ENCODE peak calls at places on chromosomes 6 and 20, in eight cellular contexts. I, J, C, P, O, S, G and Q are unnamed samples.

GRCh38 chr6:14276667-14277404 is 159.3 kb downstream of the CD83 start:
- DNase-seq in I (no peak), J (peak), C (no peak), P (no peak), O (peak), S (no peak), G (no peak), Q (no peak)

GRCh38 chr6:26140254-26140966 is 53.2 kb downstream of the HFE start:
- DNase-seq in I (no peak), J (no peak), C (no peak), P (no peak), O (no peak), S (no peak), G (no peak), Q (no peak)

GRCh38 chr6:3819161-3820110 is 29.7 kb upstream of the FAM50B start:
- DNase-seq in I (no peak), J (no peak), C (no peak), P (no peak), O (no peak), S (no peak), G (no peak), Q (no peak)

GRCh38 chr6:75207211-75207984 is 1.5 kb upstream of the COL12A1 start:
- DNase-seq in I (no peak), J (no peak), C (no peak), P (no peak), O (no peak), S (peak), G (no peak), Q (peak)

GRCh38 chr6:71533939-71534379 is 245.3 kb downstream of the OGFRL1 start:
- DNase-seq in I (no peak), J (no peak), C (no peak), P (no peak), O (no peak), S (no peak), G (no peak), Q (no peak)

GRCh38 chr20:3090565-3090964 is 6.0 kb upstream of the AVP start:
- DNase-seq in I (no peak), J (no peak), C (no peak), P (no peak), O (peak), S (no peak), G (no peak), Q (no peak)

GRCh38 chr6:142476446-142476845 is 174.6 kb downstream of the ADGRG6 start:
- DNase-seq in I (no peak), J (no peak), C (no peak), P (no peak), O (no peak), S (no peak), G (no peak), Q (no peak)

GRCh38 chr20:47272893-47273590 is 83.5 kb downstream of the ZMYND8 start:
- DNase-seq in I (peak), J (peak), C (no peak), P (peak), O (peak), S (peak), G (no peak), Q (no peak)

GRCh38 chr6:96923871-96924493 is 546 bp upstream of the KLHL32 start:
- DNase-seq in I (peak), J (no peak), C (no peak), P (no peak), O (no peak), S (no peak), G (no peak), Q (no peak)

GRCh38 chr6:48567016-48567415 is 456.0 kb upstream of the PTCHD4 start:
- DNase-seq in I (no peak), J (no peak), C (no peak), P (no peak), O (no peak), S (peak), G (no peak), Q (no peak)

GRCh38 chr6:122789862-122790739 is 1.0 kb downstream of the SMPDL3A start:
- DNase-seq in I (no peak), J (peak), C (no peak), P (no peak), O (no peak), S (no peak), G (no peak), Q (peak)

GRCh38 chr20:47318596-47319516 is 37.6 kb downstream of the ZMYND8 start:
- DNase-seq in I (peak), J (peak), C (peak), P (no peak), O (no peak), S (no peak), G (no peak), Q (peak)

GRCh38 chr6:88086792-88087191 is 39.2 kb downstream of the SPACA1 start:
- DNase-seq in I (no peak), J (no peak), C (no peak), P (no peak), O (no peak), S (no peak), G (no peak), Q (no peak)

GRCh38 chr20:4817230-4817671 is 95.5 kb downstream of the PRND start:
- DNase-seq in I (no peak), J (no peak), C (no peak), P (no peak), O (no peak), S (no peak), G (no peak), Q (no peak)

GRCh38 chr20:11229772-11230171 is 556.0 kb upstream of the JAG1 start:
- DNase-seq in I (no peak), J (peak), C (no peak), P (peak), O (no peak), S (peak), G (peak), Q (peak)

GRCh38 chr6:133067960-133068359 is 173.2 kb upstream of the EYA4 start:
- DNase-seq in I (no peak), J (no peak), C (no peak), P (no peak), O (no peak), S (no peak), G (no peak), Q (no peak)

GRCh38 chr6:108781419-108782110 is 66.7 kb upstream of the ARMC2 start:
- DNase-seq in I (peak), J (no peak), C (no peak), P (no peak), O (no peak), S (peak), G (no peak), Q (no peak)

GRCh38 chr6:20490591-20490990 is 43.7 kb upstream of the CDKAL1 start:
- DNase-seq in I (no peak), J (no peak), C (no peak), P (no peak), O (no peak), S (no peak), G (no peak), Q (no peak)

GRCh38 chr6:149336529-149336928 is 19.0 kb downstream of the TAB2 start:
- DNase-seq in I (no peak), J (no peak), C (no peak), P (no peak), O (peak), S (no peak), G (no peak), Q (no peak)

GRCh38 chr20:4545526-4545925 is 176.2 kb upstream of the PRND start:
- DNase-seq in I (no peak), J (no peak), C (no peak), P (no peak), O (no peak), S (no peak), G (no peak), Q (no peak)

GRCh38 chr6:31186052-31186734 is 15.7 kb upstream of the POU5F1 start:
- DNase-seq in I (no peak), J (peak), C (peak), P (no peak), O (no peak), S (no peak), G (no peak), Q (peak)

GRCh38 chr20:46205349-46205748 is 87.2 kb downstream of the CD40 start:
- DNase-seq in I (no peak), J (no peak), C (no peak), P (no peak), O (no peak), S (no peak), G (no peak), Q (no peak)
- H3K4me3 ChIP-seq in I (no peak), J (no peak), C (no peak), P (no peak), O (no peak), S (no peak), G (no peak), Q (no peak)

GRCh38 chr6:139257291-139257690 is 34.5 kb downstream of the TXLNB start:
- DNase-seq in I (no peak), J (no peak), C (no peak), P (no peak), O (no peak), S (no peak), G (no peak), Q (no peak)

GRCh38 chr6:139265512-139266190 is 26.1 kb downstream of the TXLNB start:
- DNase-seq in I (no peak), J (no peak), C (no peak), P (no peak), O (no peak), S (no peak), G (no peak), Q (no peak)

GRCh38 chr6:139257821-139258398 is 33.9 kb downstream of the TXLNB start:
- DNase-seq in I (no peak), J (no peak), C (no peak), P (no peak), O (no peak), S (no peak), G (no peak), Q (no peak)

DNA sequence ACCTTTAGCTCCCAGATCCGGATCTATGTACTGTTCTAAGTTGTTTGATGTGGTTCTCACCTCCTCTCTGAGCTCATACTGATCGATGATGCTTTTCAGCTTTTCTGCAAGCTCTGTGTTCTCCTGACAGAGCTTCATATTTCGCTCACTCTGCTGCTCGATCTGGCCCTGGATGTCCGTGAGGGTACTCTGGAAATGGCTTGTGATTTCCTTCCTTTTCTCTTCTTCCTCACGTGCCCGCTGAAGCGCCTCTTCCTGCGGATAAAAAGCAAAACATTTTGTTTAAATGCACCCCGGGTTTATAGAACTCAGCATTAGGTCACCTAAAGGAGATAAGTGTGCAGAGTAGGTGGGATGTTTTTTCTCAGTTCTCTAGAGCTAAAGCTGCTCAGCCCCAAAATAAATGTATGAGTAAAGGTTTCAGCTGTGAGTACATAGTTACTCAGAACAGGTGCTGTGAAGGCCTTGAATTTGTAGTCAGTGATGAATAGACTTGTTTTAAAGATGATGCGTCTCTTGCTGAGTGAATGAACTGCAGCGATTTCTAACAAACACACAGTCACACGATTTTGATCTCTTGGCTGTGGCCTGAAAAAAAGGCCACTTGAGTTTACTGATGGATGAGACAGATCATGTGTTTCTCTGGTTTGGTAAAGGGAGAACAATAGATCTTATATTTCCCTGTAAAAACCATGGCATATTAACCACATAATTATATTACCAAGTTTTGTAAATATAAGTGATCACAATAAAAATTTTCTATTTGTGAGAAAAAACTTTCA is 29.1 kb downstream of the TXLNB start:
- DNase-seq in I (no peak), J (no peak), C (no peak), P (no peak), O (peak), S (no peak), G (no peak), Q (no peak)
- H3K4me3 ChIP-seq in I (no peak), J (no peak), C (no peak), P (no peak), O (no peak), S (no peak), G (no peak), Q (no peak)

GRCh38 chr20:32110727-32111126 is 1.2 kb downstream of the TM9SF4 start:
- DNase-seq in I (no peak), J (no peak), C (no peak), P (no peak), O (no peak), S (no peak), G (no peak), Q (no peak)

GRCh38 chr20:32111287-32111686 is 1.8 kb downstream of the TM9SF4 start:
- DNase-seq in I (no peak), J (no peak), C (no peak), P (no peak), O (no peak), S (no peak), G (no peak), Q (no peak)

GRCh38 chr20:32109392-32110172 is at the start of gene TM9SF4:
- DNase-seq in I (peak), J (peak), C (peak), P (peak), O (peak), S (peak), G (peak), Q (peak)

GRCh38 chr20:32110173-32110704 is 725 bp downstream of the TM9SF4 start:
- DNase-seq in I (no peak), J (peak), C (no peak), P (no peak), O (no peak), S (no peak), G (no peak), Q (no peak)

DNA sequence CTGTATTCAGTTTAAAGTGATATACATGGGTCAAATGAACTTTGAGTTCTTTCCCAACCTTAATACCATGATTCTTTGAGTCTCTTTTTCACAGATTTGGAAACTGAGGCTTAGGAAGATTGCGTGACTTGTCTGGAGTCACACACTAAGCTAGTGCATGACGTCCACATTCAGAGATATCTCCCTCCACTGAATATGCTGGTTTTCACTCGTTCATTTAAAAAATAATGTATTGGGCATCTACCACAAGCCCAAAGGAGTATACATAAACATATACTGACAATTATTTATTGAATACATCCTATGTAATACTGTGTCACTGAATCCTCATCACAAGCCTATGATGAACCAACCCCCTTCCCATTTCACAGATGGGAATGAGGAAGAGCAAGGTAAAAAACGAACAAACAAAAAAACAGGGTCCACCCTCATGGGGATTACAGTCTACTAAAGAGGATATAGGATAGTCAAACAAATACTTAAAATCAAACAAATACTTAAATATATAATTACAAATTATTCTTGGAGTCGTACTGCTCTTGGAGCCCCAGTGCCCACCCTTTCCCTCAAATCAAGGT is 611 bp upstream of the TM9SF4 start:
- DNase-seq in I (no peak), J (no peak), C (no peak), P (no peak), O (no peak), S (no peak), G (no peak), Q (no peak)
- H3K4me3 ChIP-seq in I (no peak), J (no peak), C (no peak), P (no peak), O (no peak), S (no peak), G (no peak), Q (peak)

GRCh38 chr6:163314791-163315404 is 99.6 kb upstream of the QKI start:
- DNase-seq in I (no peak), J (no peak), C (no peak), P (no peak), O (no peak), S (no peak), G (no peak), Q (no peak)
- H3K4me3 ChIP-seq in I (no peak), J (no peak), C (no peak), P (no peak), O (no peak), S (no peak), G (no peak), Q (no peak)

DNA sequence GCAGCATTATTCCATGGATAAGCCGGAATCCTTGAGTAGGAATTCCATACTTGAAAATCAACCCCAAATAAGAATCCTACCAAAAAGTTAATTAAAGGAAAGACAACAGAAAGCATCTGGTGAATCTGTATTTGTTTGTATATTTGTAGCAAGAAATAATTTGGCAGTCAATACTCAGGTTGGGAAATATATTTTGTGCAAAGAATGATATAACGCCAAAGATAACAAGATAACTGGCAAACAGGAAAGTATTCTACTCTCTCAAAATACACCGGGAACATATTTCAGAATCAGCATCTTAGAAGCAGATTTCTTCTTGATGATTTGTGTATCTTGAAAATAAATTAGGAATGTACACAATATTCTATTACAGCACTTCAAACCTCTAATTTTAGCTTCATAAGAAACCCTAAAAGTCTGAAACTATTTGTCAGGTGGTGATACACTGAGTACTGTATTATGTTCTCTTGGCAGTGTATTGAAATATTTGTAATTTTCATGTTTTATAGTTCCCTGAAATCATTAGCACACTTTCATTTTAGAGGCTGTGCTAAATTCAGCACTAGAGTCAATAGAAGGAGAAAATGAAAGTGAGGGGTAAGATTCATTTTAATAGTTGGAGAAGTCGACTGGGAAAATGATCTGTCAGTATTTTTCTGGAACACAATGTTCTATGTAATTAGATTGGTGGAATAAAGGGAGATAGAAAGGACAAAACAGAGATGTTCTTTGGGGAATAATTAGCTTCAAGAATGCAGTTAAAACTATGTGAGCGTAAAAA is 879.7 kb upstream of the GJE1 start:
- DNase-seq in I (no peak), J (no peak), C (no peak), P (no peak), O (no peak), S (no peak), G (no peak), Q (no peak)
- H3K4me3 ChIP-seq in I (no peak), J (no peak), C (no peak), P (no peak), O (no peak), S (no peak), G (no peak), Q (peak)

GRCh38 chr6:39044181-39044580 is 4.4 kb upstream of the GLP1R start:
- DNase-seq in I (no peak), J (no peak), C (no peak), P (no peak), O (no peak), S (no peak), G (no peak), Q (no peak)

GRCh38 chr6:39049575-39050283 is 1.1 kb downstream of the GLP1R start:
- DNase-seq in I (no peak), J (no peak), C (no peak), P (no peak), O (no peak), S (no peak), G (no peak), Q (no peak)

GRCh38 chr6:39050453-39051112 is 2.0 kb downstream of the GLP1R start:
- DNase-seq in I (no peak), J (no peak), C (no peak), P (no peak), O (no peak), S (no peak), G (no peak), Q (no peak)

GRCh38 chr6:39048481-39049399 is at the start of gene GLP1R:
- DNase-seq in I (no peak), J (peak), C (no peak), P (no peak), O (peak), S (peak), G (no peak), Q (no peak)

GRCh38 chr6:39047434-39048327 is 900 bp upstream of the GLP1R start:
- DNase-seq in I (no peak), J (no peak), C (no peak), P (no peak), O (no peak), S (no peak), G (no peak), Q (no peak)
- H3K4me3 ChIP-seq in I (no peak), J (no peak), C (no peak), P (no peak), O (peak), S (no peak), G (no peak), Q (no peak)

GRCh38 chr20:16778159-16778558 is 30.0 kb downstream of the OTOR start:
- DNase-seq in I (no peak), J (no peak), C (no peak), P (no peak), O (no peak), S (no peak), G (no peak), Q (no peak)
- H3K4me3 ChIP-seq in I (no peak), J (no peak), C (no peak), P (no peak), O (no peak), S (no peak), G (no peak), Q (no peak)